ENCODE peak calls at places on chromosomes 6 and 20, in six cellular contexts. D is BE2C, G is cardiac muscle cell, Q is GM13976, R is psoas muscle, U is cardiac fibroblast. O is an unnamed sample.

GRCh38 chr6:7087066-7087465 is 20.7 kb upstream of the RREB1 start:
- DNase-seq in D (no peak), G (peak; percentile 40), Q (no peak), R (no peak), U (peak; percentile 42), O (no peak)

GRCh38 chr6:29673161-29673560 is 7.8 kb downstream of the ZFP57 start:
- DNase-seq in D (no peak), G (no peak), Q (no peak), R (no peak), U (no peak), O (no peak)

GRCh38 chr6:105844275-105844848 is 241.8 kb upstream of the PRDM1 start:
- DNase-seq in D (no peak), G (no peak), Q (no peak), R (peak; percentile 27), U (peak; percentile 3), O (no peak)

GRCh38 chr6:137709424-137710281 is 157.4 kb upstream of the TNFAIP3 start:
- DNase-seq in D (no peak), G (no peak), Q (no peak), R (no peak), U (no peak), O (no peak)

GRCh38 chr20:52361650-52362049 is 170.1 kb upstream of the ZFP64 start:
- DNase-seq in D (no peak), G (no peak), Q (no peak), R (no peak), U (no peak), O (no peak)

GRCh38 chr6:7432391-7433207 is 43.0 kb downstream of the RIOK1 start:
- DNase-seq in D (no peak), G (no peak), Q (no peak), R (no peak), U (no peak), O (no peak)

GRCh38 chr6:168100011-168100802 is 21.2 kb upstream of the FRMD1 start:
- DNase-seq in D (no peak), G (no peak), Q (no peak), R (no peak), U (no peak), O (no peak)

GRCh38 chr20:38599410-38599882 is 2.2 kb upstream of the ARHGAP40 start:
- DNase-seq in D (peak; percentile 84), G (peak; percentile 56), Q (no peak), R (peak; percentile 28), U (peak; percentile 48), O (no peak)

GRCh38 chr6:34114695-34115395 is 31.0 kb downstream of the GRM4 start:
- DNase-seq in D (no peak), G (no peak), Q (no peak), R (no peak), U (no peak), O (peak; percentile 72)

GRCh38 chr6:168042426-168043192 is 36.4 kb downstream of the FRMD1 start:
- DNase-seq in D (no peak), G (no peak), Q (peak; percentile 25), R (no peak), U (no peak), O (no peak)

GRCh38 chr6:16338577-16339262 is 100.3 kb downstream of the GMPR start:
- DNase-seq in D (peak; percentile 76), G (peak; percentile 99), Q (no peak), R (peak; percentile 81), U (peak; percentile 99), O (peak; percentile 74)

GRCh38 chr20:43844778-43845614 is 69.7 kb upstream of the TOX2 start:
- DNase-seq in D (no peak), G (peak; percentile 91), Q (no peak), R (peak; percentile 23), U (peak; percentile 64), O (no peak)

GRCh38 chr6:114355300-114355699 is 12.5 kb upstream of the HS3ST5 start:
- DNase-seq in D (no peak), G (no peak), Q (no peak), R (no peak), U (no peak), O (no peak)

GRCh38 chr20:6975326-6975725 is 207.8 kb downstream of the BMP2 start:
- DNase-seq in D (no peak), G (no peak), Q (no peak), R (no peak), U (no peak), O (no peak)

GRCh38 chr6:54846243-54846856 is at the start of gene FAM83B:
- DNase-seq in D (peak; percentile 5), G (peak; percentile 7), Q (no peak), R (peak; percentile 17), U (peak; percentile 2), O (peak; percentile 39)

GRCh38 chr6:37083243-37084138 is 78.0 kb downstream of the FGD2 start:
- DNase-seq in D (peak; percentile 40), G (peak; percentile 99), Q (no peak), R (peak; percentile 63), U (peak; percentile 98), O (no peak)

GRCh38 chr6:35601331-35602132 is 87.2 kb downstream of the FKBP5 start:
- DNase-seq in D (peak; percentile 46), G (peak; percentile 94), Q (no peak), R (peak; percentile 46), U (peak; percentile 93), O (no peak)

GRCh38 chr6:15254074-15254975 is 8.5 kb downstream of the JARID2 start:
- DNase-seq in D (peak; percentile 58), G (peak; percentile 48), Q (no peak), R (no peak), U (peak; percentile 40), O (no peak)

GRCh38 chr20:46230811-46231282 is 77.5 kb downstream of the CDH22 start:
- DNase-seq in D (no peak), G (peak; percentile 68), Q (no peak), R (no peak), U (peak; percentile 50), O (no peak)

GRCh38 chr6:138161434-138162103 is at the start of gene ARFGEF3:
- DNase-seq in D (peak; percentile 34), G (peak; percentile 13), Q (peak; percentile 80), R (peak; percentile 65), U (peak; percentile 12), O (peak; percentile 67)

GRCh38 chr6:3561745-3562144 is 104.9 kb upstream of the SLC22A23 start:
- DNase-seq in D (no peak), G (peak; percentile 35), Q (no peak), R (no peak), U (peak; percentile 35), O (no peak)

DNA sequence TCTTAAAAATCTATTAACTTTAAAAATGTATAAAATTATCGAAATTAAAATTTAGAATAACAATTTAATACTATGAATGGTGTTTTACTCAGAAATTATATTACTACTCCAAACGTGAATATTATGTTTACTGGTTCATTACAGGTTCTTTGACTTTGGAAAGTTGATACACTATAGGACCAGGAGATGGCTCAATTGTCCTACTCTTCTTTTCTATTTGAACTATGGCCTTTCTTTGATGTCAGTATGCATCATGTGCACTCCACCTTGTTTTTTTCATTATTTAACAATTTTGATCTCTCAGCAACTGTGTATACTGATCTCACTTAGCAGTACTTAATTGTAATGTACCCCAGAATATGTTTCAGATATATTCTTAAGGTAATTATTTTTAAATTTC is 391.5 kb upstream of the MANEA start:
- DNase-seq in D (no peak), G (no peak), Q (no peak), R (no peak), U (no peak), O (no peak)
- TF ChIP-seq CTCF in D (peak; percentile 54), G (no peak), Q (no peak), R (no peak), U (no peak), O (no peak)

DNA sequence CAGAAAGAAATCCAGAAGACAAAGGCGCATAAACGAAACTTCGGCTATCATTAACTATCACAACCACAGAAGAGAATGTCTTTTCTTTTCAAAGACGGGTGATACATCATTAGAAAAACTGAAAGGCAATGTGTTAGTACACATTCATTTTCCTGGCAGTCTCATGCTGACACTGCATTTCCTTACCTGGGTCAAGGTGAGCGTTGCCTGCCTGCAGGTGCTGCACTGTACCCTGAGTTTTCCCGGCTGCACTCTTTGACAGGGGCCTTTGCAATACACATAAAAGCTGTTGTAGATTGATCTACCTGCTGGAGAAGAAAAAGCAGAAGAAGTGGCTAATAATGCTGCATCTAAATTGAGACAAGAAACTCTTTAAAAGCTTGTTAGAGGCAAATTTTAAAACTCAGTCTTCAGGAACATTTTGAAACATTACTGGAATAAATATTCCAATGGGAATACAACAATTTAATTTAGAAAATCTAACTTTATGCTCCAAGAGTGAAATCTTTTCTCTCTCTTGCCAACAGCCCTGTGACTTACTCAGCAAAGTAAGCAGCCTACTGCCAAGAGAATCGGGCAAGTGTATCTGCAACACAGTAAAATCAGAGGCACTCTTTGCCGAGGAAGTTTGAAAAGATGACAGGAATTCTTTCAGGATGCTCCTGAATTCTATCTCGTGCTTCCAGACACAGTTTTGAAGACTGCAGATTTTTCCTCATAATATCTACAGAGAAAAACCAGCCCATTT is 526.4 kb downstream of the PRKN start:
- DNase-seq in D (no peak), G (no peak), Q (no peak), R (no peak), U (no peak), O (no peak)
- TF ChIP-seq CTCF in D (no peak), G (no peak), Q (no peak), R (no peak), U (no peak), O (no peak)

DNA sequence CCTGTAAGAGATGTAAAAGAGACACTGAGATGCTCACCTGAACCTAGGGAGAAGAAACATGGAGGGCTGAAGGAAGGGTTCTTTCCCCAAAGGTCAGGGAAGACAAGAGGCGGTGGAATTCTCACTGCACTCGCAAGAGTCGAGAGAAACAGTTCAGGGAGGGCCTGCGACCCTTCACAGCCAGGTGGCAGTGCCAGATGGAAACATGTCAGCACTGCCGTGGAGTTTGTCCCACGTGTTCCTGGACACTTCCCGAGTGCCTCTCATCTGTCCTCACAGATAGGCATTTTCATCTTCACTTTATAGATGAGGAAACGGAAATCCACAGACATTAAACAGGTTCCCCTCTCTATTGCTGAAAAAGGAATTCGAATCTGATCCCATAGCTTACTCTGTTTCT is 70.4 kb upstream of the SYNJ2 start:
- DNase-seq in D (no peak), G (no peak), Q (no peak), R (no peak), U (no peak), O (peak; percentile 61)
- TF ChIP-seq CTCF in D (peak; percentile 20), G (no peak), Q (no peak), R (no peak), U (peak; percentile 3), O (no peak)

GRCh38 chr6:160224599-160225237 is 33.9 kb downstream of the SLC22A2 start:
- DNase-seq in D (no peak), G (no peak), Q (no peak), R (no peak), U (no peak), O (no peak)

GRCh38 chr6:160217863-160218262 is 40.8 kb downstream of the SLC22A2 start:
- DNase-seq in D (no peak), G (no peak), Q (no peak), R (no peak), U (no peak), O (no peak)

GRCh38 chr6:160222491-160222890 is 36.1 kb downstream of the SLC22A2 start:
- DNase-seq in D (no peak), G (no peak), Q (no peak), R (no peak), U (no peak), O (no peak)

GRCh38 chr6:160221918-160222317 is 36.7 kb downstream of the SLC22A2 start:
- DNase-seq in D (no peak), G (no peak), Q (no peak), R (no peak), U (no peak), O (no peak)

DNA sequence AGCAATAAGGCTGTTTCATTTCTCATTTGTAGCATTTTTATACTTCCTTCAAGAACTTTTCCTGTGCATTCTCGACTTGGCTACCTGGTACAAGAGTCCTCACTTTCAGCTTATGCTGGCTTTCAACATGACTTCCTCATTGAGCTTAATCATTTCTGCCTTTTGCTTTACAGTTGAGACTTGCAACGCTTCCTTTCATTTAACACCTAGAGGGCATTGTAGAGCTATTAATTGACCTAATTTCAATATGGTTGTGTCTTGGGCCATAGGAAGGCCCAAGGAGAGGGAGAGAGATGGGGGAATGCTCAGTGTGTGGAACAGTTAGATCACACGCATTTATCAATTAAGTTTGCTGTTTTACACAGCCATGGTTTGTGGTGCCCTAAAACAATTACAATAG is 37.2 kb downstream of the SLC22A2 start:
- DNase-seq in D (no peak), G (peak; percentile 72), Q (no peak), R (no peak), U (peak; percentile 74), O (no peak)
- TF ChIP-seq CTCF in D (no peak), G (peak; percentile 49), Q (no peak), R (no peak), U (no peak), O (no peak)